ENCODE peak calls at places on chromosome 20, in seven cellular contexts. T, Q, A, G, X, E and I are unnamed samples.

GRCh38 chr20:9359561-9360308 is 154.7 kb upstream of the LAMP5 start:
- DNase-seq in T (peak; percentile 33), Q (peak; percentile 38), A (peak; percentile 64), G (peak; percentile 67), X (peak; percentile 46), E (no peak), I (no peak)

GRCh38 chr20:20432618-20433286 is 64.8 kb downstream of the INSM1 start:
- DNase-seq in T (no peak), Q (no peak), A (no peak), G (no peak), X (no peak), E (no peak), I (no peak)

GRCh38 chr20:50675671-50676376 is 15.5 kb downstream of the RIPOR3 start:
- DNase-seq in T (no peak), Q (no peak), A (peak; percentile 60), G (peak; percentile 93), X (no peak), E (no peak), I (no peak)

GRCh38 chr20:9236408-9236912 is 167.6 kb downstream of the PLCB4 start:
- DNase-seq in T (peak; percentile 14), Q (no peak), A (no peak), G (no peak), X (no peak), E (no peak), I (no peak)

GRCh38 chr20:38165089-38165965 is at the start of gene TGM2:
- DNase-seq in T (peak; percentile 92), Q (peak; percentile 87), A (peak; percentile 78), G (peak; percentile 87), X (no peak), E (peak; percentile 96), I (peak; percentile 94)

GRCh38 chr20:2738734-2739398 is 46.3 kb downstream of the EBF4 start:
- DNase-seq in T (no peak), Q (no peak), A (no peak), G (no peak), X (no peak), E (no peak), I (no peak)

GRCh38 chr20:36582322-36582721 is 8.9 kb downstream of the TGIF2 start:
- DNase-seq in T (no peak), Q (no peak), A (no peak), G (no peak), X (no peak), E (no peak), I (no peak)

GRCh38 chr20:51802170-51802745 is at the start of gene SALL4:
- DNase-seq in T (peak; percentile 76), Q (peak; percentile 25), A (peak; percentile 99), G (no peak), X (no peak), E (no peak), I (no peak)

GRCh38 chr20:43543138-43543537 is 15.7 kb upstream of the SGK2 start:
- DNase-seq in T (no peak), Q (no peak), A (no peak), G (no peak), X (no peak), E (no peak), I (peak; percentile 14)

DNA sequence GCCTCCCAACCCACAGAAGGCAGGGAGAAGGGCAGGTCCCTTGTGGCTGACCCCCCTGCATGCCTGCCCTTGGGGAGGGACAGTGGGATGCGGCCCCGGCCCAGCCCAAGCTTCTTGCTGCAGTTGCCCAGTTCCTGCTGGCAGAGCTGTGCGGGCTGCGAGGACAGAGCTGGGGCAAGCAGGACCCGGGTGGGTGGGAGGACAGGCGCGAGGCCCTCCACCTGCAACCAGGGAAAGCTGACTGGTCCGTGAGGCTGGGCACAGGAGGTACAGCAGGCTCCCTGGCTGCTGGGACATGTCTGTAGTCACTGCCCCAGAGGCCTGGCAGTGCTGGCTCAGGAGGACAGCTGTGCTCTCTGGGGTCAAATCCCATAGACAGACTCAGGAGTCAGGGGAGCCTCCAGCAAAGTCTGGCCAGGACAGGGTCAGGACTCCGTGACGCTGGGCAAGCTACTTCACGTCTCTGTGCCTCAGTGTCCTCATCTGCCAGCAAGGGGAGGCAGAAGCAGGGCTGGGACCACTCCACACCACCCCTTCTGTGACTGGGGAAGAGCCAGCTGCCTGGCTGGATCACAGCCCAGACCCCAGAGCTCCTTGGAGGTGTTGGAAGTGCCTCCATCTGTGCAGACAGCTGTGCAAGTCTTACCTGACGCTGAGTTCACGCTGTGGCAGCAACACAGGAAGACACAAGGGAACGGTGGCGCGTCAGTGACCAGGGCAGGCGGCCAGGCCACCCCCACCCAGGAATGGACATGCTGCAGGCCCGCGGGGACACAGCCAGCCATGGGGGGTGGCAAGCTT is 13.0 kb downstream of the UCKL1 start:
- DNase-seq in T (no peak), Q (no peak), A (no peak), G (no peak), X (no peak), E (no peak), I (peak; percentile 84)
- TF ChIP-seq POLR2AphosphoS5 in T (no peak), Q (no peak), A (no peak), G (no peak), X (no peak), E (no peak), I (no peak)

GRCh38 chr20:32019156-32019510 is 8.9 kb downstream of the CCM2L start:
- DNase-seq in T (peak; percentile 84), Q (no peak), A (peak; percentile 93), G (no peak), X (no peak), E (peak; percentile 68), I (no peak)
- H3K4me3 ChIP-seq in T (peak overlapping the region; percentile 46), Q (peak overlapping the region; percentile 80), A (peak overlapping the region; percentile 93), G (peak overlapping the region; percentile 81), X (peak overlapping the region; percentile 29), E (peak overlapping the region; percentile 50), I (peak overlapping the region; percentile 63)

GRCh38 chr20:44678990-44679611 is 27.6 kb upstream of the ADA start:
- DNase-seq in T (peak; percentile 67), Q (no peak), A (no peak), G (no peak), X (no peak), E (no peak), I (no peak)
- TF ChIP-seq CTCF in T (no peak), Q (no peak), A (no peak), G (no peak), X (no peak), E (no peak), I (no peak)

DNA sequence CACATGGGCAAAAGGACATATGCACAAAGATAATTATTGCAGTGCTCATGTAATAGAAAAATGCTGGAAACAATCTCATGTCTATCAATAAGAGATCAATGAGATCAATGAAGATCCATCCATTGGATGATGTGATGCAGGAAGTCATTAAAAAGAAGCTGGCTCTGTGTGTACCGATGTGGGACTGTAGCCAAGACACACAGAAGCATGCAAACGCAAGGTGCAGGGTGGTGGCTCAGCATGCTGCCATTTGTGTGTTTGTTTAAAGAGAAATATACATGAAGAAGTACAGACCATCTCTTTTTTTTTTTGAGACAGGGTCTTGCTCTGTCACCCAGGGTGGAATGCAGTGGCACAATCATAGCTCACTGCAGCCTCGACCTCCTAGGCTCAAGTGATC is 33.1 kb upstream of the KCNB1 start:
- DNase-seq in T (no peak), Q (peak; percentile 56), A (no peak), G (no peak), X (no peak), E (no peak), I (no peak)
- TF ChIP-seq POLR2AphosphoS5 in T (no peak), Q (no peak), A (no peak), G (no peak), X (no peak), E (no peak), I (no peak)

GRCh38 chr20:64102647-64103354 is 4.6 kb downstream of the NPBWR2 start:
- DNase-seq in T (no peak), Q (no peak), A (peak; percentile 84), G (no peak), X (no peak), E (peak; percentile 33), I (peak; percentile 76)
- H3K4me3 ChIP-seq in T (peak overlapping the region; percentile 27), Q (peak overlapping the region; percentile 54), A (peak overlapping the region; percentile 69), G (peak overlapping the region; percentile 69), X (peak overlapping the region; percentile 69), E (peak overlapping the region; percentile 46), I (peak overlapping the region; percentile 21)

DNA sequence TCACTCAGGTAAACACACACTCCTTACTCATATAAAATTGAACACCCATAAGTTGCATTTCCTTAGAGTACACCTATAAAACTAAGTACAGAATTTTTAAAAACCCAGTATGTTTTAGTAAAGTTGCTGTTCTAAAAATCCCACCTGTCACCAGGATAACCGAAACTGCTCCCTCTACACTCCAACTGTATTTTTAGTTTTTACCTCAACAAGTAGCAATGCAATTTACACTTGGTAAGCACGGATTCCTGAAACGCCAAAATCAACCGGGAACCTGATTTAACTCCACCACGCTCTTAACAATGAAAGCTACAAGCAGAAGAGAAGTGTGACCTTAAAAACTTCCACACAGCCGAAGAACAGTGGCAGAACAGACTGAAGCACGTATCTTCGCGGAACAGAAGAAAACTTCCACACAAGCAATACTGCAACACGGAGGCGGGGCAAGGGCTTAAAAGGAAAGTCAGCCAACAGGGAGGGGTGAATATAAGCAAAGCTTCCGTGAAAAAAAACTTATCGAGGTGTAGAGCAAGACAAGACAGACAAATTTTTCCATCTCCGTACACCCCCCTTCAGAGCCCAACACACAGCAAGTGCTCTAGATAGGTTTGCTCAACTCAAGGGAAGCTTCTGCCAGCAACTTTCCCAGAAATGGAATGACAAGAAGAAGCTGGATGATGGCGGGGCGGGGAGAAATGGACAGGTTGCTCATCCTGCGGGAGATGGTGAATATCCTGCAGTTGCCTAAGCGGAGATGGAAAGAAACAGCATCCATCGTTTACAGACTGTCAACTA is 1.4 kb downstream of the STAU1 start:
- DNase-seq in T (peak; percentile 39), Q (peak; percentile 65), A (peak; percentile 35), G (peak; percentile 62), X (no peak), E (peak; percentile 49), I (peak; percentile 81)
- TF ChIP-seq CTCF in T (no peak), Q (no peak), A (no peak), G (peak; percentile 9), X (no peak), E (no peak), I (no peak)

GRCh38 chr20:1619861-1620444 is at the start of gene SIRPB1:
- DNase-seq in T (no peak), Q (no peak), A (no peak), G (peak; percentile 0), X (no peak), E (peak; percentile 0), I (peak; percentile 79)
- TF ChIP-seq POLR2AphosphoS5 in T (no peak), Q (no peak), A (no peak), G (no peak), X (no peak), E (no peak), I (peak; percentile 78)

GRCh38 chr20:6121504-6121903 is 1.3 kb downstream of the FERMT1 start:
- DNase-seq in T (no peak), Q (no peak), A (no peak), G (no peak), X (no peak), E (no peak), I (no peak)

GRCh38 chr20:6120491-6120988 is 2.3 kb downstream of the FERMT1 start:
- DNase-seq in T (no peak), Q (no peak), A (peak; percentile 43), G (no peak), X (no peak), E (no peak), I (no peak)

GRCh38 chr20:6122111-6122872 is 538 bp downstream of the FERMT1 start:
- DNase-seq in T (no peak), Q (no peak), A (peak; percentile 66), G (peak; percentile 32), X (no peak), E (no peak), I (no peak)

GRCh38 chr20:6122873-6123649 is at the start of gene FERMT1:
- DNase-seq in T (peak; percentile 82), Q (peak; percentile 68), A (peak; percentile 78), G (peak; percentile 84), X (peak; percentile 78), E (no peak), I (no peak)

GRCh38 chr20:6123650-6124014 is 802 bp upstream of the FERMT1 start:
- DNase-seq in T (no peak), Q (no peak), A (peak; percentile 11), G (peak; percentile 85), X (no peak), E (no peak), I (no peak)
- H3K4me3 ChIP-seq in T (no peak overlapping the region), Q (peak overlapping the region; percentile 66), A (peak overlapping the region; percentile 60), G (peak overlapping the region; percentile 79), X (peak overlapping the region; percentile 82), E (no peak overlapping the region), I (no peak overlapping the region)